ENCODE peak calls at places on chromosomes 5 and 9, in five cellular contexts. R, N, H, L and C are unnamed samples.

GRCh38 chr5:140157032-140157781 is 17.8 kb upstream of the CYSTM1 start:
- DNase-seq in R (peak), N (peak), H (peak), L (peak), C (peak)

GRCh38 chr9:137167752-137168574 is 1.9 kb downstream of the LRRC26 start:
- DNase-seq in R (no peak), N (no peak), H (no peak), L (no peak), C (no peak)

GRCh38 chr5:16350816-16351215 is 114.8 kb downstream of the ZNF622 start:
- DNase-seq in R (no peak), N (no peak), H (no peak), L (no peak), C (no peak)

GRCh38 chr9:83665576-83666200 is 42.1 kb downstream of the UBQLN1 start:
- DNase-seq in R (no peak), N (no peak), H (no peak), L (no peak), C (no peak)

GRCh38 chr5:67010684-67011409 is 185.8 kb downstream of the CD180 start:
- DNase-seq in R (no peak), N (peak), H (peak), L (no peak), C (peak)

GRCh38 chr9:86408121-86408520 is 53.9 kb upstream of the TUT7 start:
- DNase-seq in R (no peak), N (no peak), H (no peak), L (no peak), C (peak)

GRCh38 chr9:37998881-37999311 is 70.1 kb downstream of the SHB start:
- DNase-seq in R (no peak), N (peak), H (no peak), L (no peak), C (peak)

GRCh38 chr5:132310141-132310834 is 16.1 kb downstream of the SLC22A4 start:
- DNase-seq in R (no peak), N (no peak), H (no peak), L (no peak), C (no peak)

GRCh38 chr9:37994639-37995347 is 74.2 kb downstream of the SHB start:
- DNase-seq in R (peak), N (peak), H (no peak), L (no peak), C (no peak)

GRCh38 chr5:125227333-125228075 is 481.1 kb upstream of the ZNF608 start:
- DNase-seq in R (no peak), N (peak), H (peak), L (no peak), C (no peak)

GRCh38 chr5:173493846-173494245 is 122.6 kb downstream of the BOD1 start:
- DNase-seq in R (no peak), N (no peak), H (no peak), L (no peak), C (no peak)